ENCODE peak calls at places on chromosomes 16 and 17, in five cellular contexts. N is heart right ventricle, J is lung, Z is left ventricle myocardium inferior, K is right lobe of liver. W is an unnamed sample. For H3K36me3, the result is how much of the 10 kb centered on the place peaks cover.

GRCh38 chr16:30941600-30942420 is 7.1 kb upstream of the ORAI3 start:
- DNase-seq in Z (peak), N (peak), J (peak), K (peak), W (peak)

GRCh38 chr16:53055603-53056527 is 1.1 kb downstream of the CHD9 start:
- DNase-seq in Z (no peak), N (no peak), J (peak), K (no peak), W (peak)

GRCh38 chr17:66211047-66211810 is 18.0 kb downstream of the APOH start:
- DNase-seq in N (no peak), K (no peak), J (no peak), Z (no peak), W (no peak)

GRCh38 chr16:89523680-89524344 is 15.6 kb downstream of the SPG7 start:
- DNase-seq in K (no peak), N (no peak), Z (no peak), J (no peak), W (no peak)

GRCh38 chr17:17722081-17722905 is 41.0 kb downstream of the RAI1 start:
- DNase-seq in N (no peak), Z (no peak), K (no peak), J (no peak), W (no peak)

GRCh38 chr17:49216953-49217650 is 6.6 kb downstream of the ABI3 start:
- DNase-seq in J (peak), N (peak), K (peak), Z (peak), W (peak)

GRCh38 chr17:78174332-78174869 is 6.0 kb downstream of the SYNGR2 start:
- DNase-seq in J (peak), N (peak), Z (peak), K (peak), W (peak)

GRCh38 chr17:13581925-13582324 is 19.8 kb downstream of the HS3ST3A1 start:
- DNase-seq in Z (no peak), J (no peak), N (no peak), K (no peak), W (no peak)

GRCh38 chr16:85447657-85448313 is 165.3 kb upstream of the GSE1 start:
- DNase-seq in K (no peak), N (no peak), Z (no peak), J (no peak), W (no peak)

GRCh38 chr16:67663151-67663876 is 2.6 kb downstream of the PARD6A start:
- DNase-seq in K (peak), N (peak), Z (no peak), J (no peak), W (no peak)

GRCh38 chr17:58352843-58353719 is 1.1 kb upstream of the SUPT4H1 start:
- DNase-seq in J (no peak), K (no peak), Z (no peak), N (peak), W (peak)

GRCh38 chr16:18969050-18969854 is 14.5 kb upstream of the TMC7 start:
- DNase-seq in J (peak), N (peak), Z (peak), K (peak), W (peak)

GRCh38 chr16:49269231-49269630 is 12.4 kb downstream of the CBLN1 start:
- DNase-seq in Z (no peak), J (no peak), K (no peak), N (no peak), W (no peak)

DNA sequence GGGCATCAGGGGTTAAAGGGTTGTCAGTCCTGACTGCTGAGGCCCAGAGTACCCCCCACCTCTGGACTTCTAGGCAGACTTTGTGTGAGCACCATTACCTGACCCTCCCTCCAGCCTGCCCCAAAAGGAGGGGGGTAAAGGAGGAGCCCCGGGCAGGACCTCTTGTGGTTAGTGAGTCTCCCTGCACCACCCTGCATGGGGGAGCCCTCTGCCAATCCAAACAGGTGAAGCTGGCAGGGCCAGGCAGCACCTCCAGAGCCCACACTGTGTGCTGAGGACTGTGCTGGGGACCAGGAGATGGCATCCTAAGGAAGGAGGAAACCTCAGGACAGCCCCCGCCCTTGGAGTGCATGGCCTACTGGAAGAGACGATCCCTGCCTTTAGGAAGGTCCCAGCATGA is 2.6 kb upstream of the KRT14 start:
- DNase-seq in Z (no peak), J (no peak), K (no peak), N (no peak), W (no peak)
- TF ChIP-seq CTCF in Z (no peak), J (no peak), K (no peak), N (no peak), W (no peak)

DNA sequence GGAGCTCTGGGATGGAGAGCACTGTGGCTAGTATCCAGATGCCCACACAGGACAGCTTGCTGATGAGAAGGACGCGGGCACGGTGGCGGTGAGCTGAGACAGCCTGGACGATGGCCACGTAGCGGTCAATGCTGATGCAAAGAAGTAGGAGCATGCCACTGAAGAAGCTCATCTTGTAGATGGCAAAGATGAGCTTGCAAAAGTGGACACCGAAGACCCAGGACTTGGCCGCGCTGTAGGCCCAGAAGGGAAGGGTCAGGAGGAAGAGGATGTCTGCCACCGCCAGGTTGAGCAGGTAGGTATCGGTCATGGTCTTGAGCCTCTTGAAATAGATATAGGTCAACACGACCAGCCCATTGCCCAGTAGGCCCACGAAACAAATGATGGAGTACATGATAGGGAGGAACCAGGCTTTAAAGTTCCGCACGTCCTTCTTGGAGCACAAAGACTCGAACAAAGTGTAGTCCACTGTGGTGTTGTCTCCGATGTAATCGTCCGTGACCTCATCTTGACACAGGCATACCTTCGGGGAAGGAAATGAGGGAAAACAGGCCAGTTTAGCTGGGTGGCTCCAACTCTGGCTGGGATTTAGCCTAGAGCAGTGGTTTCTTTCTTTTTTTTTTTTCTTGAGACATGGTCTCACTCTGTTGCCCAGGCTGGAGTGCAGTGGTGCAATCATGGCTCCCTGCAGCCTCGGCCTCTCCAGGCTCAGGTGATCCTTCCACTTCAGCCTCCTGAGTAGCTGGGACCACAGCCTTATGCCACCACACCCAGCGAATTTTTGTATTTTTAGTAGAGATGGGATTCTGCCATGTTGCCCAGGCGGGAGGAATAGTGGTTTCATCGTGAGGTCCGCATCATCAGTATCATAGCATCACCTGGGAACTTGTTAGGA is 9.7 kb downstream of the CCR7 start:
- DNase-seq in Z (peak), J (no peak), N (no peak), K (peak), W (peak)
- H3K36me3 ChIP-seq in Z (under half), J (under half), N (under half), K (under half), W (under half)

GRCh38 chr17:73316919-73317505 is 5.2 kb upstream of the CDC42EP4 start:
- DNase-seq in Z (no peak), J (no peak), N (no peak), K (no peak), W (no peak)
- H3K27ac ChIP-seq in Z (peak), J (no peak), N (peak), K (no peak), W (no peak)

GRCh38 chr16:20327444-20328041 is at the start of gene GP2:
- DNase-seq in K (no peak), Z (no peak), J (no peak), N (no peak), W (no peak)
- TF ChIP-seq CTCF in K (no peak), Z (no peak), J (no peak), N (no peak), W (no peak)

DNA sequence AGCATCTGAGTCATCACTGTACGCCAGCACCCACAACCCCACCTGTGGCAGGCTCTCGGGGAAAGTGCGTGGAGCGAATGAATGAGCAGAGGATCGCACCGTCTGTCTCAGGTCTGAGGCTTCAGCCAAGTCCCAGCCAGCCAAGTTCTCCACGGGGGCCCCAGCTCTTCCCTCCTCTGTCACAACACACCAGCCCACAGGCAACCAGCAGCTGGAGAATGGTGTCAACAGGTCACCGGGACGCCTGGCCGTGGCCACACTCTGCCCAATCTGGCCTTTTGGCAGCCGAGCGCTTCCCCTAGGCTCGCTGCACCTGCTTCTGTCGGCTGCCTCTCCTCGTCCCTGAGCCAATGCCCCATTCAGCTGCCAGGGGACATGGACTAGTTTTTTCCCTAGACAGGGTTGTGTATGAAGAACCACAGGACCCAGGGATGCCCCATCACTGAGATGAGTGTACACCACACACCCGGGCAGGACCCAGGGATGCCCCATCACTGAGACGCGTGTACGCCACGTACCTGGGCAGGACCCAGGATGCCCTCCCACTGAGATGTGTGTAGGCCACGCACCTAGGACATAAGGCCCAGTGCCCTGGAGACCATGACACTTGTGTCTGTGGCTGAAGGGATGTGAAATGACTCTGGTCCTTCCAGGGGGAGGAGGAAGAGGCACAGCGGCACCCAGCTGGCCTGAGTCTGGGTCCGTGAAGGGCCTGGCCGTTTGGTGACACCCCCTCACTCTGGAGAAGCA is 52.8 kb downstream of the ABR start:
- DNase-seq in N (no peak), K (no peak), J (no peak), Z (no peak), W (no peak)
- H3K36me3 ChIP-seq in N (under half), K (under half), J (under half), Z (under half), W (under half)

GRCh38 chr16:72937916-72938315 is 110.0 kb downstream of the ZFHX3 start:
- DNase-seq in J (no peak), K (no peak), N (no peak), Z (no peak), W (peak)
- H3K27ac ChIP-seq in J (peak), K (no peak), N (peak), Z (peak), W (peak)

DNA sequence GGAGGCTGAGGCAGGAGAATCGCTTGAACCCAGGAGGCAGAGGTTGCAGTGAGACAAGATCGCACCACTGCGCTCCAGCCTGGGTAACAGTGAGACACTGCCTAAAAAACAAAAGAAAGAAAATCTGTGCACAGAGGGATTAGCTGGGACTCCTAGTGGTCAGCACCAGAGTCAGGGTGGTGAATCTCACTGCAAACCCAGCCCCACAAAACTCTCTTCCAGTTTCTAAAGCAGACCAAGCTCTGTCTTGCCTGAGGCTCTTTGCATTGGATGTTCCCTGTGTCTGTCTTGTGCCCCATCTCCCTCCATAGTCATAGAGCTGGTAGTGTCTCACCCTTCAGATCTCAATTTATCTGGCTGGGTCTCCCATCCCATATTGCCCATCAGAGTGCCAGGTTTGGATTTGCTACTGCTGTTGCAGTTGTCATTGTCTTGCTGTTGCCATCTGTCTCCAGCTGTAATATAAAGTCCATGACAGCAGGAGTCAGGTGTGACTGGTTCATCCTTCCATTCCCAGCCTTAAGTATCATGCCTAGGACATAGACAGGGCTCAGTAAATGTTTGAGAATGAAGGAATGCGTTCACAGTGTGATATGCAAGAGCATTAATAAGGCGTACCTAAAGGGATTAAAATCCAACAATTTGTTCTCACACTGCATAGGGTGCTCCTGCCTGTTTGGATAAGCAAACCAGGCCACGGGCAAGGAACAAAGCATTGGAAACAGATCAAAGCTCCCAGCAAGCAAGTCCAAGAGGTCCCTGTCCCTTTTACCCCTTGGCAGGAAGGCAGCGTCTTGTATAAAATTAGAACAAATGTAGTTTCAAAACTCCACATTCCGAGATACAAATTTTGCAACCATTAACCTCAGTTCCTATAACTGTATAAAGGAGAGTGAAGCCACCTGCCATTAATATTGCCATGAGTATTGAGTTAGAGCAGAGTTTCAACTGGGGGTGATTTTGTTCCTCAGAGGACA is 614.6 kb upstream of the CDH5 start:
- DNase-seq in N (no peak), Z (no peak), J (no peak), K (no peak), W (no peak)
- TF ChIP-seq CTCF in N (no peak), Z (no peak), J (no peak), K (no peak), W (no peak)

DNA sequence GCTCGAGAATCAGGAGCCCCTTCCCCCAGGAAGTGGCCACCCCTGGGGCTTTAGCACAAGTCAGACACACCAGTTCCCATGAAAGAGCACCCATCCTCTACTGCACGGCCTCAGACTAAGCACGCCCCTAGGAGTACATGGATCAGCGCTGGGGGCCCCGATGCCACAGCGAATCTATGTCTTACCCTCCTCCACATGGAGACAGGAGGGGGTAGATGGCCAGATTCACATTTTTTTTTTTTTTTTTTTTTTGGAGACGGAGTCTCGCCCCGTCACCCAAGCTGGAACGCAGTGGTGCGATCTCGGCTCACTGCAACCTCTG is 3.2 kb upstream of the EXOSC6 start:
- DNase-seq in J (no peak), K (no peak), N (no peak), Z (no peak), W (no peak)
- H3K36me3 ChIP-seq in J (under half), K (half or more), N (under half), Z (half or more), W (half or more)